ENCODE peak calls at places on chromosomes 1 and 21, in seven cellular contexts. Z, M, D, C, H, L and O are unnamed samples.

GRCh38 chr1:108569097-108569728 is 9.3 kb downstream of the EEIG2 start:
- DNase-seq in M (peak; percentile 45), D (no peak), H (peak; percentile 25), Z (no peak), L (no peak), C (no peak), O (no peak)

GRCh38 chr1:226210571-226211176 is 12.8 kb upstream of the MIXL1 start:
- DNase-seq in Z (no peak), H (no peak), M (no peak), C (no peak), D (no peak), L (no peak), O (no peak)

GRCh38 chr21:43269981-43270670 is 101.3 kb downstream of the CRYAA start:
- DNase-seq in Z (no peak), C (no peak), M (no peak), H (no peak), L (no peak), D (no peak), O (no peak)

GRCh38 chr21:43758132-43758619 is 17.9 kb downstream of the CSTB start:
- DNase-seq in C (no peak), Z (no peak), H (peak; percentile 51), M (peak; percentile 53), D (no peak), L (no peak), O (no peak)

GRCh38 chr1:234535763-234536515 is 57.0 kb upstream of the TARBP1 start:
- DNase-seq in C (no peak), Z (no peak), H (peak; percentile 61), M (peak; percentile 70), D (no peak), L (no peak), O (no peak)

GRCh38 chr1:226875641-226876295 is 5.4 kb downstream of the PSEN2 start:
- DNase-seq in L (peak; percentile 19), D (no peak), C (peak; percentile 35), H (peak; percentile 63), Z (no peak), M (no peak), O (no peak)

GRCh38 chr1:247576514-247576913 is 11.6 kb upstream of the OR2G2 start:
- DNase-seq in C (peak; percentile 37), D (peak; percentile 57), H (no peak), L (no peak), Z (no peak), M (no peak), O (peak; percentile 23)

GRCh38 chr1:35505911-35506798 is 51.0 kb downstream of the KIAA0319L start:
- DNase-seq in H (peak; percentile 84), C (peak; percentile 8), M (peak; percentile 78), D (peak; percentile 53), L (no peak), Z (peak; percentile 81), O (peak; percentile 89)